ENCODE peak calls at places on chromosomes 12 and 14, in nine cellular contexts. One of them, this sample, is unnamed.
A peak's percentile ranks its signal among the peaks of the same experiment; 100 is the strongest.

GRCh38 chr12:115377781-115378180 is 693.8 kb upstream of the TBX3 start:
- DNase-seq in astrocyte: no peak
- DNase-seq in H9: no peak
- DNase-seq in GM23338: no peak
- DNase-seq in H1: no peak
- DNase-seq in PC-3: peak; percentile 41
- DNase-seq in GM12878: no peak
- DNase-seq in IMR-90: no peak
- DNase-seq in HepG2: no peak
- DNase-seq in this sample: no peak

GRCh38 chr14:23640524-23641141 is 4.5 kb downstream of the DHRS2 start:
- DNase-seq in GM23338: peak; percentile 48
- DNase-seq in H1: no peak
- DNase-seq in astrocyte: no peak
- DNase-seq in IMR-90: peak; percentile 49
- DNase-seq in HepG2: peak; percentile 54
- DNase-seq in PC-3: peak; percentile 72
- DNase-seq in GM12878: no peak
- DNase-seq in H9: peak; percentile 49
- DNase-seq in this sample: peak; percentile 2

GRCh38 chr12:23810327-23810902 is 139.1 kb downstream of the SOX5 start:
- DNase-seq in astrocyte: no peak
- DNase-seq in HepG2: no peak
- DNase-seq in GM23338: no peak
- DNase-seq in H1: no peak
- DNase-seq in H9: no peak
- DNase-seq in IMR-90: no peak
- DNase-seq in PC-3: no peak
- DNase-seq in GM12878: no peak
- DNase-seq in this sample: no peak

GRCh38 chr12:52243264-52243773 is 10.3 kb downstream of the KRT7 start:
- DNase-seq in H1: no peak
- DNase-seq in HepG2: no peak
- DNase-seq in PC-3: peak; percentile 91
- DNase-seq in GM12878: no peak
- DNase-seq in astrocyte: peak; percentile 50
- DNase-seq in IMR-90: peak; percentile 28
- DNase-seq in GM23338: no peak
- DNase-seq in H9: no peak
- DNase-seq in this sample: no peak

GRCh38 chr12:131471946-131472732 is 238.8 kb upstream of the SFSWAP start:
- DNase-seq in HepG2: no peak
- DNase-seq in PC-3: no peak
- DNase-seq in IMR-90: no peak
- DNase-seq in astrocyte: no peak
- DNase-seq in H9: peak; percentile 41
- DNase-seq in GM12878: no peak
- DNase-seq in H1: no peak
- DNase-seq in GM23338: no peak
- DNase-seq in this sample: no peak

GRCh38 chr12:129614221-129614885 is 289.5 kb downstream of the TMEM132D start:
- DNase-seq in H9: no peak
- DNase-seq in PC-3: no peak
- DNase-seq in GM12878: no peak
- DNase-seq in GM23338: no peak
- DNase-seq in H1: no peak
- DNase-seq in astrocyte: peak; percentile 79
- DNase-seq in HepG2: no peak
- DNase-seq in IMR-90: no peak
- DNase-seq in this sample: no peak

GRCh38 chr12:30548203-30548602 is 147.5 kb downstream of the IPO8 start:
- DNase-seq in HepG2: no peak
- DNase-seq in H1: no peak
- DNase-seq in GM12878: no peak
- DNase-seq in IMR-90: no peak
- DNase-seq in GM23338: no peak
- DNase-seq in astrocyte: no peak
- DNase-seq in H9: no peak
- DNase-seq in PC-3: no peak
- DNase-seq in this sample: no peak

GRCh38 chr12:116582610-116583009 is 23.4 kb downstream of the MAP1LC3B2 start:
- DNase-seq in IMR-90: peak; percentile 15
- DNase-seq in GM12878: no peak
- DNase-seq in PC-3: no peak
- DNase-seq in astrocyte: peak; percentile 62
- DNase-seq in HepG2: no peak
- DNase-seq in H9: no peak
- DNase-seq in GM23338: no peak
- DNase-seq in H1: no peak
- DNase-seq in this sample: peak; percentile 73

GRCh38 chr12:46446645-46447044 is 74.1 kb upstream of the SLC38A2 start:
- DNase-seq in HepG2: no peak
- DNase-seq in astrocyte: no peak
- DNase-seq in PC-3: peak; percentile 42
- DNase-seq in IMR-90: no peak
- DNase-seq in H1: no peak
- DNase-seq in H9: no peak
- DNase-seq in GM23338: no peak
- DNase-seq in GM12878: no peak
- DNase-seq in this sample: no peak

GRCh38 chr14:20477211-20477876 is 8.1 kb downstream of the PNP start:
- DNase-seq in GM12878: no peak
- DNase-seq in PC-3: no peak
- DNase-seq in H9: no peak
- DNase-seq in HepG2: no peak
- DNase-seq in H1: no peak
- DNase-seq in IMR-90: peak; percentile 73
- DNase-seq in GM23338: no peak
- DNase-seq in astrocyte: peak; percentile 69
- DNase-seq in this sample: peak; percentile 79

GRCh38 chr14:30129795-30130194 is 202.1 kb upstream of the PRKD1 start:
- DNase-seq in GM12878: no peak
- DNase-seq in HepG2: no peak
- DNase-seq in astrocyte: peak; percentile 11
- DNase-seq in H1: no peak
- DNase-seq in IMR-90: peak; percentile 17
- DNase-seq in H9: peak; percentile 31
- DNase-seq in PC-3: no peak
- DNase-seq in GM23338: peak; percentile 34
- DNase-seq in this sample: peak; percentile 30

GRCh38 chr14:103847954-103848719 is 762 bp upstream of the PPP1R13B start:
- DNase-seq in PC-3: no peak
- DNase-seq in astrocyte: no peak
- DNase-seq in HepG2: peak; percentile 40
- DNase-seq in H1: no peak
- DNase-seq in GM12878: no peak
- DNase-seq in IMR-90: no peak
- DNase-seq in GM23338: peak; percentile 63
- DNase-seq in H9: peak; percentile 68
- DNase-seq in this sample: no peak

GRCh38 chr12:124359671-124360581 is 65.0 kb downstream of the RFLNA start:
- DNase-seq in H1: no peak
- DNase-seq in IMR-90: no peak
- DNase-seq in HepG2: no peak
- DNase-seq in PC-3: peak; percentile 49
- DNase-seq in H9: no peak
- DNase-seq in astrocyte: no peak
- DNase-seq in GM23338: peak; percentile 28
- DNase-seq in GM12878: no peak
- DNase-seq in this sample: no peak

GRCh38 chr12:106971065-106971464 is 15.4 kb downstream of the TMEM263 start:
- DNase-seq in GM12878: no peak
- DNase-seq in GM23338: no peak
- DNase-seq in H1: no peak
- DNase-seq in HepG2: no peak
- DNase-seq in IMR-90: no peak
- DNase-seq in PC-3: no peak
- DNase-seq in H9: no peak
- DNase-seq in astrocyte: no peak
- DNase-seq in this sample: no peak

GRCh38 chr12:80954857-80955520 is 17.3 kb upstream of the LIN7A start:
- DNase-seq in H9: no peak
- DNase-seq in GM23338: peak; percentile 24
- DNase-seq in H1: no peak
- DNase-seq in IMR-90: no peak
- DNase-seq in HepG2: no peak
- DNase-seq in astrocyte: no peak
- DNase-seq in PC-3: no peak
- DNase-seq in GM12878: no peak
- DNase-seq in this sample: no peak

GRCh38 chr12:101670007-101670671 is 27.3 kb upstream of the CHPT1 start:
- DNase-seq in PC-3: peak; percentile 54
- DNase-seq in HepG2: peak; percentile 66
- DNase-seq in IMR-90: peak; percentile 58
- DNase-seq in H1: no peak
- DNase-seq in H9: no peak
- DNase-seq in astrocyte: peak; percentile 10
- DNase-seq in GM23338: peak; percentile 59
- DNase-seq in GM12878: no peak
- DNase-seq in this sample: peak; percentile 67

GRCh38 chr14:72439707-72440106 is 454.2 kb downstream of the DPF3 start:
- DNase-seq in GM12878: peak; percentile 28
- DNase-seq in HepG2: no peak
- DNase-seq in GM23338: no peak
- DNase-seq in PC-3: no peak
- DNase-seq in H9: no peak
- DNase-seq in astrocyte: no peak
- DNase-seq in H1: no peak
- DNase-seq in IMR-90: no peak
- DNase-seq in this sample: no peak

GRCh38 chr12:109735825-109736551 is 22.4 kb downstream of the FAM222A start:
- DNase-seq in IMR-90: no peak
- DNase-seq in HepG2: no peak
- DNase-seq in GM23338: no peak
- DNase-seq in PC-3: no peak
- DNase-seq in astrocyte: no peak
- DNase-seq in H1: no peak
- DNase-seq in H9: peak; percentile 25
- DNase-seq in GM12878: no peak
- DNase-seq in this sample: no peak

GRCh38 chr12:132904718-132905328 is 17.4 kb upstream of the CHFR start:
- DNase-seq in H9: peak; percentile 94
- DNase-seq in HepG2: no peak
- DNase-seq in GM23338: peak; percentile 88
- DNase-seq in astrocyte: no peak
- DNase-seq in PC-3: peak; percentile 73
- DNase-seq in H1: peak; percentile 75
- DNase-seq in IMR-90: no peak
- DNase-seq in GM12878: no peak
- DNase-seq in this sample: peak; percentile 46

GRCh38 chr14:87888136-87888999 is 104.6 kb downstream of the GALC start:
- DNase-seq in H9: peak; percentile 74
- DNase-seq in IMR-90: no peak
- DNase-seq in GM12878: no peak
- DNase-seq in HepG2: peak; percentile 14
- DNase-seq in PC-3: peak; percentile 31
- DNase-seq in H1: peak; percentile 39
- DNase-seq in astrocyte: no peak
- DNase-seq in GM23338: peak; percentile 82
- DNase-seq in this sample: no peak

GRCh38 chr14:105439710-105440553 is 20.3 kb downstream of the MTA1 start:
- DNase-seq in astrocyte: no peak
- DNase-seq in H1: no peak
- DNase-seq in GM23338: no peak
- DNase-seq in H9: no peak
- DNase-seq in IMR-90: no peak
- DNase-seq in PC-3: no peak
- DNase-seq in HepG2: no peak
- DNase-seq in GM12878: no peak
- DNase-seq in this sample: no peak

GRCh38 chr12:132366341-132366861 is 37.0 kb upstream of the GALNT9 start:
- DNase-seq in H9: no peak
- DNase-seq in PC-3: no peak
- DNase-seq in IMR-90: no peak
- DNase-seq in GM23338: no peak
- DNase-seq in HepG2: no peak
- DNase-seq in astrocyte: no peak
- DNase-seq in H1: no peak
- DNase-seq in GM12878: no peak
- DNase-seq in this sample: no peak

GRCh38 chr14:81625343-81625742 is 91.7 kb upstream of the SEL1L start:
- DNase-seq in astrocyte: no peak
- DNase-seq in PC-3: peak; percentile 55
- DNase-seq in HepG2: peak; percentile 28
- DNase-seq in H1: no peak
- DNase-seq in H9: no peak
- DNase-seq in GM12878: no peak
- DNase-seq in GM23338: peak; percentile 67
- DNase-seq in IMR-90: no peak
- DNase-seq in this sample: no peak
- TF ChIP-seq CTCF in astrocyte: peak; percentile 11
- TF ChIP-seq CTCF in PC-3: peak; percentile 72
- TF ChIP-seq CTCF in HepG2: peak; percentile 61
- TF ChIP-seq CTCF in H1: no peak
- TF ChIP-seq CTCF in H9: peak; percentile 73
- TF ChIP-seq CTCF in GM12878: peak; percentile 54
- TF ChIP-seq CTCF in GM23338: peak; percentile 59
- TF ChIP-seq CTCF in IMR-90: no peak
- TF ChIP-seq CTCF in this sample: no peak

GRCh38 chr12:49962861-49963765 is 1.4 kb downstream of the AQP5 start:
- DNase-seq in astrocyte: no peak
- DNase-seq in H1: no peak
- DNase-seq in H9: no peak
- DNase-seq in GM23338: no peak
- DNase-seq in IMR-90: no peak
- DNase-seq in GM12878: no peak
- DNase-seq in PC-3: peak; percentile 91
- DNase-seq in HepG2: no peak
- DNase-seq in this sample: no peak
- H3K4me2 ChIP-seq in astrocyte: peak overlapping the region; percentile 5
- H3K4me2 ChIP-seq in H1: no peak overlapping the region
- H3K4me2 ChIP-seq in H9: no peak overlapping the region
- H3K4me2 ChIP-seq in GM23338: no peak overlapping the region
- H3K4me2 ChIP-seq in IMR-90: no peak overlapping the region
- H3K4me2 ChIP-seq in GM12878: no peak overlapping the region
- H3K4me2 ChIP-seq in PC-3: peak overlapping the region; percentile 61
- H3K4me2 ChIP-seq in HepG2: peak overlapping the region; percentile 65
- H3K4me2 ChIP-seq in this sample: no peak overlapping the region

DNA sequence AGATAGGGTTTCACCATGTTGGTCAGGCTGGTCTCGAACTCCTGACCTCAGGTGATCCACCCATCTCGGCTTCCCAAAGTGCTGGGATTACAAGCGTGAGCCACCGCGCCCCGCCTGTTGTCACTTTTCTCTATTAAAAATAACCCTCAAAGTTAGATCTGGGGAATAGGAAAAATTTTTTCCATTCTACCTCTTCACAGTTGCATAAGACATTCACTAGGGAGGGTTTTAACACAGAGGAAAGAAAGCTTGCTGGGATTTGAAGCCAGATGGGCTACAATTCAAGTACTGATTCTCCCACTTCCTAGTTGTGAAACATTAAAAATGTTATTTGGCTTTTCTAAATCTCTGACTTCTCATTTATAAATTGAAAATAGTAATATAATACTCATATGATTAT is 23.2 kb upstream of the SLC15A5 start:
- DNase-seq in GM12878: no peak
- DNase-seq in GM23338: no peak
- DNase-seq in H9: no peak
- DNase-seq in H1: no peak
- DNase-seq in HepG2: no peak
- DNase-seq in PC-3: no peak
- DNase-seq in astrocyte: no peak
- DNase-seq in IMR-90: no peak
- DNase-seq in this sample: no peak
- H2AFZ ChIP-seq in GM12878: no peak overlapping the region
- H2AFZ ChIP-seq in GM23338: no peak overlapping the region
- H2AFZ ChIP-seq in H9: no peak overlapping the region
- H2AFZ ChIP-seq in H1: no peak overlapping the region
- H2AFZ ChIP-seq in HepG2: no peak overlapping the region
- H2AFZ ChIP-seq in PC-3: no peak overlapping the region
- H2AFZ ChIP-seq in astrocyte: no peak overlapping the region
- H2AFZ ChIP-seq in IMR-90: no peak overlapping the region
- H2AFZ ChIP-seq in this sample: no peak overlapping the region

GRCh38 chr12:121352053-121353018 is at the start of gene ANAPC5:
- DNase-seq in GM23338: peak; percentile 98
- DNase-seq in H1: peak; percentile 86
- DNase-seq in IMR-90: peak; percentile 99
- DNase-seq in HepG2: peak; percentile 99
- DNase-seq in GM12878: peak; percentile 98
- DNase-seq in astrocyte: peak; percentile 99
- DNase-seq in PC-3: peak; percentile 99
- DNase-seq in H9: peak; percentile 99
- DNase-seq in this sample: peak; percentile 99
- TF ChIP-seq CTCF in GM23338: no peak
- TF ChIP-seq CTCF in H1: no peak
- TF ChIP-seq CTCF in IMR-90: no peak
- TF ChIP-seq CTCF in HepG2: peak; percentile 28
- TF ChIP-seq CTCF in GM12878: no peak
- TF ChIP-seq CTCF in astrocyte: no peak
- TF ChIP-seq CTCF in PC-3: no peak
- TF ChIP-seq CTCF in H9: no peak
- TF ChIP-seq CTCF in this sample: no peak

This sample was measured in fibroblast of lung.